ENCODE peak calls at places on chromosomes 7 and 10, in ten cellular contexts. G is GM23338; S is body of pancreas; F is adrenal gland; A is bronchial epithelial cell; N is hepatocyte; V is CD8-positive, alpha-beta T cell; M is Panc1; C is psoas muscle; Z is osteoblast. D is an unnamed sample.

GRCh38 chr7:16345979-16346958 is 75.1 kb downstream of the CRPPA start:
- DNase-seq in C (no peak), A (peak; percentile 82), V (no peak), M (peak; percentile 75), F (no peak), S (no peak), G (peak; percentile 3), Z (no peak), N (no peak), D (no peak)

GRCh38 chr7:1558181-1558811 is 2.3 kb upstream of the TMEM184A start:
- DNase-seq in A (no peak), C (peak; percentile 44), M (no peak), G (peak; percentile 70), N (peak; percentile 56), F (no peak), S (no peak), V (no peak), Z (peak; percentile 88), D (peak; percentile 85)

GRCh38 chr7:51070163-51070562 is 246.4 kb downstream of the COBL start:
- DNase-seq in A (no peak), M (no peak), S (no peak), G (no peak), V (no peak), N (no peak), C (no peak), Z (no peak), F (no peak), D (no peak)

GRCh38 chr7:151408839-151409554 is 841 bp downstream of the WDR86 start:
- DNase-seq in F (no peak), C (no peak), M (no peak), Z (peak; percentile 71), A (peak; percentile 20), S (no peak), G (peak; percentile 79), V (peak; percentile 36), N (peak; percentile 40), D (peak; percentile 87)

GRCh38 chr10:99779335-99779734 is 3.1 kb upstream of the ABCC2 start:
- DNase-seq in N (peak; percentile 69), S (no peak), G (no peak), M (peak; percentile 75), A (peak; percentile 72), C (no peak), V (no peak), F (no peak), Z (no peak), D (no peak)

GRCh38 chr7:100745184-100745583 is 11.8 kb downstream of the ZAN start:
- DNase-seq in V (no peak), C (peak; percentile 31), N (no peak), A (no peak), S (peak; percentile 36), M (no peak), Z (peak; percentile 62), G (peak; percentile 67), F (peak; percentile 82), D (peak; percentile 90)

GRCh38 chr7:44973610-44974401 is 5.0 kb downstream of the MYO1G start:
- DNase-seq in C (no peak), N (peak; percentile 76), F (peak; percentile 87), G (peak; percentile 39), Z (peak; percentile 92), A (no peak), S (peak; percentile 65), V (peak; percentile 47), M (no peak), D (peak; percentile 65)

GRCh38 chr10:5833814-5834213 is 20.6 kb upstream of the GDI2 start:
- DNase-seq in V (no peak), F (no peak), C (no peak), G (no peak), Z (peak; percentile 47), N (no peak), M (no peak), S (no peak), A (no peak), D (no peak)

GRCh38 chr7:145884716-145885514 is 231.7 kb upstream of the CNTNAP2 start:
- DNase-seq in S (no peak), Z (no peak), V (no peak), C (no peak), A (no peak), M (no peak), G (no peak), F (no peak), N (no peak), D (no peak)

GRCh38 chr10:34766256-34766580 is 48.9 kb downstream of the PARD3 start:
- DNase-seq in Z (no peak), N (no peak), G (no peak), C (no peak), A (no peak), V (no peak), S (no peak), M (no peak), F (no peak), D (no peak)

GRCh38 chr7:135741905-135742304 is 6.7 kb downstream of the FAM180A start:
- DNase-seq in S (no peak), A (no peak), N (no peak), G (no peak), F (no peak), V (no peak), C (no peak), M (no peak), Z (no peak), D (no peak)

GRCh38 chr7:7428806-7429205 is 106.9 kb downstream of the COL28A1 start:
- DNase-seq in G (no peak), C (no peak), V (no peak), N (no peak), Z (peak; percentile 19), A (no peak), F (no peak), M (no peak), S (no peak), D (no peak)

GRCh38 chr7:143384148-143384547 is 3.0 kb downstream of the ZYX start:
- DNase-seq in S (no peak), V (no peak), C (no peak), A (no peak), N (no peak), F (no peak), M (no peak), G (no peak), Z (peak; percentile 96), D (no peak)

GRCh38 chr7:125746510-125746909 is 816.9 kb upstream of the POT1 start:
- DNase-seq in V (no peak), S (no peak), M (no peak), A (no peak), F (no peak), N (no peak), G (no peak), Z (no peak), C (no peak), D (no peak)

DNA sequence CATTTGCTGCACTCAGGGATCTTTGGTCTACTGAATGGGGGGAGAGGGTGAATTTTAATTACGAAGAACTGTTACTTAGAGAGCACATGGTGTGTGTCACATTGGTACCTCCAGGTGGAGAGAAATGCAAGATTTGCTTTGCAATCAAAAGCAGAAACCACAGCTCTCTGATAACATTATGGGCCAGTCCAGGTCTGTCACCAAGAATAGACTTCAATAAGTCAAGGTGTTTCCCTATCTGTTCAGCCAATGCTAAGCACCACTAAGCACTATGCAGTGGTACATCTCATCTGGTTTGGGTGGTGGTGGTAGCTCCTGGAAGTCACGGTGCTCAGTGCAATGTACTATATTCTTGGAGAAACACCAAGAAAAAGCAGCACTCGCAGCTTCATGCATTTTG is 119.6 kb upstream of the AFAP1L2 start:
- DNase-seq in M (no peak), S (no peak), Z (no peak), F (no peak), V (no peak), C (no peak), A (no peak), N (no peak), G (no peak), D (no peak)
- H3K4me3 ChIP-seq in M (no peak overlapping the region), S (no peak overlapping the region), Z (no peak overlapping the region), F (no peak overlapping the region), V (peak overlapping the region; percentile 69), C (no peak overlapping the region), A (no peak overlapping the region), N (no peak overlapping the region), G (no peak overlapping the region), D (no peak overlapping the region)

DNA sequence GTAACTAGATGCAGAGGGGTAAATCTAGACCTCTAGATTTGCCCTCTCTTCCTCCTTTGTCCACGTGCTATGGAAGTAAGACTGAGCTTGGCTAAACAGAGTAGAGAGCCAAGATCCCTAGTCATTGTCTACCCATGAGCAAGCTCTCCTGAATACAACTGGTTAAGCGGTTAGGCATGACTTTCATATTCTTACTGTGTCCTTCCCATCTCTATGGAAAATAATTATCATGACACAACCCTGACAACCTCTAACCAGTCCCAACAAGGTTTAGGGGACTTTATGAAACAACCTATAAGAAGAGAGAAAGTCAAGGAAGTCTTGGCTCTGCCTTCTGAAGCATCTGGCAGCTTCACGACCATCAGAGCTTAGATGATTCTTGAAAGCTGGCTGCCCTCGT is 7.8 kb upstream of the LAMB4 start:
- DNase-seq in Z (no peak), N (no peak), S (no peak), C (no peak), V (no peak), M (no peak), A (no peak), F (no peak), G (no peak), D (no peak)
- H3K36me3 ChIP-seq in Z (no peaks in the 10 kb centered on the region), N (no peaks in the 10 kb centered on the region), S (no peaks in the 10 kb centered on the region), C (no peaks in the 10 kb centered on the region), V (no peaks in the 10 kb centered on the region), M (no peaks in the 10 kb centered on the region), A (no peaks in the 10 kb centered on the region), F (no peaks in the 10 kb centered on the region), G (no peaks in the 10 kb centered on the region), D (no peaks in the 10 kb centered on the region)

GRCh38 chr7:154651501-154651900 is 351.4 kb downstream of the PAXIP1 start:
- DNase-seq in V (no peak), F (no peak), Z (no peak), S (no peak), A (no peak), M (no peak), G (no peak), N (no peak), C (no peak), D (no peak)
- H3K27me3 ChIP-seq in V (no peaks in the 10 kb centered on the region), F (no peaks in the 10 kb centered on the region), Z (no peaks in the 10 kb centered on the region), S (no peaks in the 10 kb centered on the region), A (no peaks in the 10 kb centered on the region), M (no peaks in the 10 kb centered on the region), G (no peaks in the 10 kb centered on the region), N (no peaks in the 10 kb centered on the region), C (no peaks in the 10 kb centered on the region), D (no peaks in the 10 kb centered on the region)

GRCh38 chr7:32661929-32662328 is 166.6 kb downstream of the AVL9 start:
- DNase-seq in M (no peak), N (no peak), S (no peak), A (no peak), C (no peak), G (no peak), Z (no peak), V (no peak), F (no peak), D (no peak)

GRCh38 chr7:32658034-32658944 is 163.0 kb downstream of the AVL9 start:
- DNase-seq in S (no peak), G (no peak), N (no peak), Z (no peak), M (peak; percentile 75), C (no peak), A (peak; percentile 77), F (no peak), V (no peak), D (no peak)

GRCh38 chr7:32659853-32660252 is 164.6 kb downstream of the AVL9 start:
- DNase-seq in F (no peak), S (no peak), N (no peak), G (no peak), C (no peak), A (no peak), M (no peak), Z (no peak), V (no peak), D (no peak)

GRCh38 chr7:32660936-32661335 is 165.6 kb downstream of the AVL9 start:
- DNase-seq in N (no peak), S (no peak), V (no peak), Z (no peak), A (no peak), M (no peak), F (no peak), G (no peak), C (no peak), D (no peak)

GRCh38 chr7:32661501-32661900 is 166.2 kb downstream of the AVL9 start:
- DNase-seq in V (no peak), A (no peak), C (no peak), Z (peak; percentile 42), N (no peak), F (no peak), G (no peak), M (no peak), S (no peak), D (no peak)
- H3K4me3 ChIP-seq in V (no peak overlapping the region), A (no peak overlapping the region), C (no peak overlapping the region), Z (no peak overlapping the region), N (no peak overlapping the region), F (no peak overlapping the region), G (no peak overlapping the region), M (no peak overlapping the region), S (no peak overlapping the region), D (no peak overlapping the region)

D was measured in H7.